ENCODE peak calls at places on chromosomes 12 and 14, in seven cellular contexts. One of them, this sample, is unnamed.

GRCh38 chr12:120738252-120739030 is 12.8 kb downstream of the ACADS start:
- DNase-seq in H1: no peak
- DNase-seq in neuronal stem cell: no peak
- DNase-seq in trophoblast cell: no peak
- DNase-seq in mesendoderm: no peak
- DNase-seq in IMR-90: no peak
- DNase-seq in H9: no peak
- DNase-seq in this sample: no peak

GRCh38 chr12:127416796-127417195 is 850.2 kb upstream of the TMEM132C start:
- DNase-seq in mesendoderm: no peak
- DNase-seq in H1: no peak
- DNase-seq in trophoblast cell: no peak
- DNase-seq in H9: no peak
- DNase-seq in neuronal stem cell: no peak
- DNase-seq in IMR-90: peak
- DNase-seq in this sample: no peak

GRCh38 chr14:24965578-24965933 is 84.4 kb downstream of the STXBP6 start:
- DNase-seq in IMR-90: no peak
- DNase-seq in H1: no peak
- DNase-seq in neuronal stem cell: no peak
- DNase-seq in H9: no peak
- DNase-seq in trophoblast cell: no peak
- DNase-seq in mesendoderm: no peak
- DNase-seq in this sample: no peak

GRCh38 chr12:54736549-54736948 is 88.4 kb upstream of the DCD start:
- DNase-seq in trophoblast cell: no peak
- DNase-seq in neuronal stem cell: no peak
- DNase-seq in H9: no peak
- DNase-seq in IMR-90: no peak
- DNase-seq in mesendoderm: no peak
- DNase-seq in H1: no peak
- DNase-seq in this sample: no peak

GRCh38 chr12:108442077-108442476 is 73.0 kb upstream of the FICD start:
- DNase-seq in H9: peak
- DNase-seq in trophoblast cell: no peak
- DNase-seq in H1: peak
- DNase-seq in IMR-90: no peak
- DNase-seq in neuronal stem cell: no peak
- DNase-seq in mesendoderm: peak
- DNase-seq in this sample: no peak

GRCh38 chr12:43348221-43348620 is 203.8 kb downstream of the ADAMTS20 start:
- DNase-seq in H1: no peak
- DNase-seq in trophoblast cell: no peak
- DNase-seq in H9: no peak
- DNase-seq in neuronal stem cell: no peak
- DNase-seq in IMR-90: no peak
- DNase-seq in mesendoderm: no peak
- DNase-seq in this sample: no peak

GRCh38 chr14:55123101-55123500 is 6.0 kb upstream of the LGALS3 start:
- DNase-seq in mesendoderm: no peak
- DNase-seq in trophoblast cell: no peak
- DNase-seq in IMR-90: peak
- DNase-seq in H9: no peak
- DNase-seq in H1: no peak
- DNase-seq in neuronal stem cell: no peak
- DNase-seq in this sample: peak

GRCh38 chr12:124131671-124132058 is 158.7 kb downstream of the ZNF664 start:
- DNase-seq in mesendoderm: peak
- DNase-seq in neuronal stem cell: no peak
- DNase-seq in H1: no peak
- DNase-seq in H9: no peak
- DNase-seq in IMR-90: no peak
- DNase-seq in trophoblast cell: no peak
- DNase-seq in this sample: no peak

GRCh38 chr14:59293934-59294661 is 105.6 kb downstream of the DAAM1 start:
- DNase-seq in H1: no peak
- DNase-seq in IMR-90: no peak
- DNase-seq in neuronal stem cell: no peak
- DNase-seq in trophoblast cell: no peak
- DNase-seq in H9: no peak
- DNase-seq in mesendoderm: no peak
- DNase-seq in this sample: no peak

GRCh38 chr12:112126000-112126431 is 656 bp downstream of the TRAFD1 start:
- DNase-seq in neuronal stem cell: no peak
- DNase-seq in IMR-90: no peak
- DNase-seq in H9: peak
- DNase-seq in mesendoderm: no peak
- DNase-seq in H1: no peak
- DNase-seq in trophoblast cell: no peak
- DNase-seq in this sample: peak

GRCh38 chr12:57756406-57757341 is 1.8 kb downstream of the MARCHF9 start:
- DNase-seq in trophoblast cell: no peak
- DNase-seq in neuronal stem cell: no peak
- DNase-seq in IMR-90: no peak
- DNase-seq in H9: peak
- DNase-seq in mesendoderm: peak
- DNase-seq in H1: peak
- DNase-seq in this sample: peak

GRCh38 chr12:67826148-67826547 is 163.1 kb upstream of the IFNG-AS1 start:
- DNase-seq in H1: no peak
- DNase-seq in H9: no peak
- DNase-seq in mesendoderm: peak
- DNase-seq in IMR-90: peak
- DNase-seq in trophoblast cell: peak
- DNase-seq in neuronal stem cell: no peak
- DNase-seq in this sample: no peak

GRCh38 chr12:26271889-26272492 is 76.6 kb downstream of the SSPN start:
- DNase-seq in neuronal stem cell: no peak
- DNase-seq in H9: no peak
- DNase-seq in trophoblast cell: peak
- DNase-seq in IMR-90: peak
- DNase-seq in H1: no peak
- DNase-seq in mesendoderm: no peak
- DNase-seq in this sample: peak

GRCh38 chr14:96177766-96178377 is 26.8 kb upstream of the BDKRB2 start:
- DNase-seq in IMR-90: no peak
- DNase-seq in trophoblast cell: no peak
- DNase-seq in H1: no peak
- DNase-seq in neuronal stem cell: no peak
- DNase-seq in mesendoderm: no peak
- DNase-seq in H9: no peak
- DNase-seq in this sample: peak

GRCh38 chr12:108915632-108916133 is 35.8 kb downstream of the DAO start:
- DNase-seq in H1: no peak
- DNase-seq in IMR-90: no peak
- DNase-seq in mesendoderm: no peak
- DNase-seq in H9: no peak
- DNase-seq in neuronal stem cell: no peak
- DNase-seq in trophoblast cell: no peak
- DNase-seq in this sample: no peak

GRCh38 chr12:63064080-63064479 is 86.9 kb downstream of the AVPR1A start:
- DNase-seq in mesendoderm: no peak
- DNase-seq in H9: no peak
- DNase-seq in H1: no peak
- DNase-seq in IMR-90: peak
- DNase-seq in trophoblast cell: no peak
- DNase-seq in neuronal stem cell: no peak
- DNase-seq in this sample: peak

GRCh38 chr12:94997726-94998125 is 5.8 kb downstream of the NDUFA12 start:
- DNase-seq in IMR-90: no peak
- DNase-seq in H1: no peak
- DNase-seq in trophoblast cell: peak
- DNase-seq in H9: no peak
- DNase-seq in mesendoderm: no peak
- DNase-seq in neuronal stem cell: no peak
- DNase-seq in this sample: no peak

GRCh38 chr12:50220357-50221061 is 53.3 kb upstream of the CERS5 start:
- DNase-seq in mesendoderm: peak
- DNase-seq in neuronal stem cell: no peak
- DNase-seq in H9: no peak
- DNase-seq in IMR-90: peak
- DNase-seq in H1: no peak
- DNase-seq in trophoblast cell: peak
- DNase-seq in this sample: peak

GRCh38 chr12:31317471-31318397 is 8.2 kb downstream of the SINHCAF start:
- DNase-seq in neuronal stem cell: no peak
- DNase-seq in H9: no peak
- DNase-seq in H1: no peak
- DNase-seq in IMR-90: no peak
- DNase-seq in trophoblast cell: no peak
- DNase-seq in mesendoderm: no peak
- DNase-seq in this sample: peak

GRCh38 chr12:94942663-94943062 is 60.8 kb downstream of the NDUFA12 start:
- DNase-seq in neuronal stem cell: no peak
- DNase-seq in H1: no peak
- DNase-seq in H9: no peak
- DNase-seq in mesendoderm: no peak
- DNase-seq in trophoblast cell: peak
- DNase-seq in IMR-90: no peak
- DNase-seq in this sample: no peak

GRCh38 chr12:8157484-8158198 is 826 bp downstream of the ZNF705A start:
- DNase-seq in H1: no peak
- DNase-seq in neuronal stem cell: no peak
- DNase-seq in mesendoderm: peak
- DNase-seq in IMR-90: peak
- DNase-seq in trophoblast cell: no peak
- DNase-seq in H9: no peak
- DNase-seq in this sample: no peak

GRCh38 chr12:6748761-6749160 is 4.2 kb downstream of the MLF2 start:
- DNase-seq in IMR-90: no peak
- DNase-seq in neuronal stem cell: no peak
- DNase-seq in H9: no peak
- DNase-seq in H1: no peak
- DNase-seq in mesendoderm: no peak
- DNase-seq in trophoblast cell: no peak
- DNase-seq in this sample: no peak
- H3K4ac ChIP-seq in IMR-90: no peak
- H3K4ac ChIP-seq in neuronal stem cell: no peak
- H3K4ac ChIP-seq in H9: no peak
- H3K4ac ChIP-seq in H1: no peak
- H3K4ac ChIP-seq in mesendoderm: no peak
- H3K4ac ChIP-seq in trophoblast cell: no peak
- H3K4ac ChIP-seq in this sample: no peak

GRCh38 chr12:79920421-79921238 is 14.3 kb downstream of the PPP1R12A start:
- DNase-seq in mesendoderm: no peak
- DNase-seq in neuronal stem cell: no peak
- DNase-seq in H1: no peak
- DNase-seq in trophoblast cell: no peak
- DNase-seq in H9: no peak
- DNase-seq in IMR-90: no peak
- DNase-seq in this sample: no peak

GRCh38 chr12:79925492-79925891 is 9.4 kb downstream of the PPP1R12A start:
- DNase-seq in IMR-90: no peak
- DNase-seq in neuronal stem cell: no peak
- DNase-seq in H1: no peak
- DNase-seq in H9: no peak
- DNase-seq in mesendoderm: no peak
- DNase-seq in trophoblast cell: no peak
- DNase-seq in this sample: peak

GRCh38 chr12:79926951-79927350 is 7.9 kb downstream of the PPP1R12A start:
- DNase-seq in H1: no peak
- DNase-seq in trophoblast cell: no peak
- DNase-seq in H9: no peak
- DNase-seq in mesendoderm: no peak
- DNase-seq in neuronal stem cell: no peak
- DNase-seq in IMR-90: no peak
- DNase-seq in this sample: no peak

GRCh38 chr12:79919762-79920161 is 15.1 kb downstream of the PPP1R12A start:
- DNase-seq in trophoblast cell: no peak
- DNase-seq in mesendoderm: no peak
- DNase-seq in H1: no peak
- DNase-seq in H9: no peak
- DNase-seq in IMR-90: no peak
- DNase-seq in neuronal stem cell: no peak
- DNase-seq in this sample: no peak

GRCh38 chr12:79921786-79922185 is 13.1 kb downstream of the PPP1R12A start:
- DNase-seq in H1: no peak
- DNase-seq in H9: no peak
- DNase-seq in neuronal stem cell: no peak
- DNase-seq in IMR-90: no peak
- DNase-seq in mesendoderm: no peak
- DNase-seq in trophoblast cell: no peak
- DNase-seq in this sample: no peak
- H3K4ac ChIP-seq in H1: no peak
- H3K4ac ChIP-seq in H9: no peak
- H3K4ac ChIP-seq in neuronal stem cell: no peak
- H3K4ac ChIP-seq in IMR-90: no peak
- H3K4ac ChIP-seq in mesendoderm: no peak
- H3K4ac ChIP-seq in trophoblast cell: peak
- H3K4ac ChIP-seq in this sample: no peak

GRCh38 chr14:103372552-103373304 is 12.5 kb upstream of the MARK3 start:
- DNase-seq in H1: no peak
- DNase-seq in IMR-90: peak
- DNase-seq in H9: no peak
- DNase-seq in trophoblast cell: peak
- DNase-seq in neuronal stem cell: no peak
- DNase-seq in mesendoderm: peak
- DNase-seq in this sample: peak
- H3K4ac ChIP-seq in H1: no peak
- H3K4ac ChIP-seq in IMR-90: peak
- H3K4ac ChIP-seq in H9: no peak
- H3K4ac ChIP-seq in trophoblast cell: no peak
- H3K4ac ChIP-seq in neuronal stem cell: no peak
- H3K4ac ChIP-seq in mesendoderm: no peak
- H3K4ac ChIP-seq in this sample: no peak

DNA sequence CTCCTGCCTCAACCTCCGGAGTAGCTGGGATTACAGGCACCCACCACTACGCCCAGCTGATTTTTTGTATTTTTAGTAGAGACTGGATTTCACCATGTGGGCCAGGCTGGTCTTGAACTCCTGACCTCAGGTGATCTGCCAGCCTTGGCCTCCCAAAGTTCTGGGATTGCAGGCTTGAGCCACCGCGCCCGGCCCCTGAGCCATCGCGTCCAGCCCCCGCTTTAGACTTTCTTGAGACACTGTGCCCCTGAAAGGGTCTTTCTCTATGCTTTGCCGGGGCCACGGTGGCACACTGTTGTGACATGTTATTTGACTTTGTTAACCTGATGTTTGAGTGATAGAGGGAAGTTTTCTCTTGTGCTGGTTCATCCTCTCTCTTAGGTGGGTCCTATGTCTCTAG is 186.4 kb downstream of the BTG1 start:
- DNase-seq in neuronal stem cell: no peak
- DNase-seq in H9: no peak
- DNase-seq in trophoblast cell: no peak
- DNase-seq in mesendoderm: no peak
- DNase-seq in IMR-90: no peak
- DNase-seq in H1: no peak
- DNase-seq in this sample: no peak
- H3K4ac ChIP-seq in neuronal stem cell: no peak
- H3K4ac ChIP-seq in H9: no peak
- H3K4ac ChIP-seq in trophoblast cell: no peak
- H3K4ac ChIP-seq in mesendoderm: no peak
- H3K4ac ChIP-seq in IMR-90: peak
- H3K4ac ChIP-seq in H1: no peak
- H3K4ac ChIP-seq in this sample: no peak

This sample was measured in mesenchymal stem cell.